ENCODE peak calls at places on chromosomes 16 and 17, in seven cellular contexts. Y, J, L, V, O, M and S are unnamed samples.
A peak's percentile ranks its signal among the peaks of the same experiment; 100 is the strongest.

GRCh38 chr16:15502041-15502725 is 67.8 kb downstream of the BMERB1 start:
- DNase-seq in Y (peak; percentile 95), J (peak; percentile 83), L (peak; percentile 95), V (peak; percentile 94), O (peak; percentile 96), M (peak; percentile 97), S (no peak)

GRCh38 chr17:3675886-3676285 is 7.3 kb downstream of the EMC6 start:
- DNase-seq in Y (no peak), J (no peak), L (no peak), V (no peak), O (no peak), M (no peak), S (no peak)

GRCh38 chr17:61786088-61786487 is 77.2 kb downstream of the BRIP1 start:
- DNase-seq in Y (no peak), J (no peak), L (no peak), V (no peak), O (no peak), M (no peak), S (no peak)

GRCh38 chr17:40329981-40330794 is 21.2 kb downstream of the RARA start:
- DNase-seq in Y (no peak), J (no peak), L (peak; percentile 45), V (no peak), O (no peak), M (no peak), S (peak; percentile 83)

GRCh38 chr16:54444851-54445523 is 158.4 kb upstream of the IRX3 start:
- DNase-seq in Y (no peak), J (no peak), L (no peak), V (no peak), O (no peak), M (peak; percentile 76), S (no peak)

GRCh38 chr16:88888778-88889387 is 22.4 kb upstream of the PABPN1L start:
- DNase-seq in Y (no peak), J (no peak), L (peak; percentile 19), V (no peak), O (no peak), M (no peak), S (no peak)

GRCh38 chr16:59259964-59260348 is 525.8 kb upstream of the GOT2 start:
- DNase-seq in Y (no peak), J (no peak), L (no peak), V (no peak), O (no peak), M (peak; percentile 15), S (no peak)

GRCh38 chr17:35244345-35245195 is 1.7 kb downstream of the SLFN5 start:
- DNase-seq in Y (peak; percentile 33), J (peak; percentile 71), L (peak; percentile 91), V (peak; percentile 34), O (peak; percentile 81), M (peak; percentile 73), S (peak; percentile 60)

GRCh38 chr17:60153606-60154355 is 4.0 kb downstream of the CA4 start:
- DNase-seq in Y (no peak), J (no peak), L (peak; percentile 56), V (no peak), O (no peak), M (peak; percentile 37), S (no peak)

GRCh38 chr16:35134471-35134870 is 1675.1 kb downstream of the TP53TG3F start:
- DNase-seq in Y (no peak), J (peak; percentile 15), L (no peak), V (no peak), O (no peak), M (no peak), S (no peak)

GRCh38 chr17:82338858-82339633 is 5.5 kb upstream of the SECTM1 start:
- DNase-seq in Y (peak; percentile 72), J (peak; percentile 88), L (peak; percentile 86), V (peak; percentile 94), O (peak; percentile 71), M (peak; percentile 77), S (peak; percentile 53)

GRCh38 chr17:38777641-38778250 is 21.6 kb downstream of the PIP4K2B start:
- DNase-seq in Y (no peak), J (no peak), L (peak; percentile 70), V (no peak), O (peak; percentile 44), M (no peak), S (no peak)

GRCh38 chr17:7509937-7510336 is 25.8 kb downstream of the POLR2A start:
- DNase-seq in Y (no peak), J (no peak), L (no peak), V (no peak), O (no peak), M (no peak), S (no peak)

GRCh38 chr17:61454932-61455753 is 2.9 kb downstream of the TBX4 start:
- DNase-seq in Y (no peak), J (no peak), L (no peak), V (no peak), O (no peak), M (no peak), S (no peak)

GRCh38 chr16:75398333-75398732 is 35.0 kb downstream of the CFDP1 start:
- DNase-seq in Y (no peak), J (no peak), L (no peak), V (no peak), O (no peak), M (no peak), S (no peak)

GRCh38 chr17:81037026-81037782 is 2.3 kb downstream of the BAIAP2 start:
- DNase-seq in Y (no peak), J (peak; percentile 44), L (no peak), V (no peak), O (no peak), M (no peak), S (peak; percentile 70)

GRCh38 chr16:11955713-11956123 is 9.3 kb upstream of the TNFRSF17 start:
- DNase-seq in Y (no peak), J (peak; percentile 78), L (peak; percentile 98), V (no peak), O (peak; percentile 98), M (peak; percentile 95), S (no peak)

GRCh38 chr16:56247808-56248207 is 56.5 kb downstream of the GNAO1 start:
- DNase-seq in Y (no peak), J (no peak), L (no peak), V (no peak), O (no peak), M (no peak), S (no peak)

GRCh38 chr17:45160505-45161287 is 979 bp upstream of the HEXIM2 start:
- DNase-seq in Y (no peak), J (no peak), L (peak; percentile 82), V (peak; percentile 68), O (peak; percentile 61), M (peak; percentile 72), S (peak; percentile 75)

GRCh38 chr17:81429353-81429774 is 34.1 kb downstream of the BAHCC1 start:
- DNase-seq in Y (no peak), J (peak; percentile 73), L (peak; percentile 86), V (peak; percentile 64), O (peak; percentile 67), M (peak; percentile 64), S (peak; percentile 82)

GRCh38 chr17:16470302-16470701 is 21.7 kb downstream of the LRRC75A start:
- DNase-seq in Y (no peak), J (no peak), L (no peak), V (no peak), O (no peak), M (no peak), S (no peak)
- H3K27ac ChIP-seq in Y (no peak overlapping the region), J (no peak overlapping the region), L (no peak overlapping the region), V (no peak overlapping the region), O (no peak overlapping the region), M (no peak overlapping the region), S (no peak overlapping the region)

GRCh38 chr16:85185701-85186100 is 73.4 kb upstream of the CIBAR2 start:
- DNase-seq in Y (no peak), J (no peak), L (no peak), V (no peak), O (no peak), M (no peak), S (no peak)

GRCh38 chr16:85187447-85187846 is 75.2 kb upstream of the CIBAR2 start:
- DNase-seq in Y (no peak), J (no peak), L (no peak), V (no peak), O (no peak), M (no peak), S (no peak)

GRCh38 chr16:85185281-85185680 is 73.0 kb upstream of the CIBAR2 start:
- DNase-seq in Y (no peak), J (no peak), L (no peak), V (no peak), O (no peak), M (no peak), S (no peak)

GRCh38 chr16:85187886-85188285 is 75.6 kb upstream of the CIBAR2 start:
- DNase-seq in Y (no peak), J (no peak), L (no peak), V (no peak), O (no peak), M (no peak), S (no peak)

GRCh38 chr16:85187002-85187401 is 74.7 kb upstream of the CIBAR2 start:
- DNase-seq in Y (no peak), J (no peak), L (peak; percentile 92), V (no peak), O (peak; percentile 89), M (peak; percentile 84), S (peak; percentile 86)
- H3K27ac ChIP-seq in Y (no peak overlapping the region), J (no peak overlapping the region), L (peak overlapping the region; percentile 65), V (no peak overlapping the region), O (peak overlapping the region; percentile 50), M (peak overlapping the region; percentile 7), S (peak overlapping the region; percentile 81)

GRCh38 chr16:1678500-1679098 is 520 bp downstream of the JPT2 start:
- DNase-seq in Y (no peak), J (peak; percentile 30), L (peak; percentile 69), V (peak; percentile 52), O (peak; percentile 24), M (peak; percentile 44), S (peak; percentile 60)
- H3K27ac ChIP-seq in Y (peak overlapping the region; percentile 74), J (peak overlapping the region; percentile 89), L (peak overlapping the region; percentile 45), V (peak overlapping the region; percentile 97), O (peak overlapping the region; percentile 33), M (peak overlapping the region; percentile 59), S (peak overlapping the region; percentile 45)

GRCh38 chr16:66522816-66523590 is 26.9 kb downstream of the TK2 start:
- DNase-seq in Y (no peak), J (no peak), L (no peak), V (no peak), O (no peak), M (no peak), S (no peak)

GRCh38 chr16:66525396-66526180 is 24.3 kb downstream of the TK2 start:
- DNase-seq in Y (no peak), J (no peak), L (peak; percentile 34), V (no peak), O (no peak), M (peak; percentile 87), S (no peak)

GRCh38 chr16:66521951-66522771 is 27.8 kb downstream of the TK2 start:
- DNase-seq in Y (peak; percentile 90), J (no peak), L (peak; percentile 75), V (no peak), O (peak; percentile 76), M (peak; percentile 99), S (no peak)

GRCh38 chr16:66524601-66525164 is 25.2 kb downstream of the TK2 start:
- DNase-seq in Y (no peak), J (no peak), L (no peak), V (no peak), O (no peak), M (no peak), S (peak; percentile 32)

DNA sequence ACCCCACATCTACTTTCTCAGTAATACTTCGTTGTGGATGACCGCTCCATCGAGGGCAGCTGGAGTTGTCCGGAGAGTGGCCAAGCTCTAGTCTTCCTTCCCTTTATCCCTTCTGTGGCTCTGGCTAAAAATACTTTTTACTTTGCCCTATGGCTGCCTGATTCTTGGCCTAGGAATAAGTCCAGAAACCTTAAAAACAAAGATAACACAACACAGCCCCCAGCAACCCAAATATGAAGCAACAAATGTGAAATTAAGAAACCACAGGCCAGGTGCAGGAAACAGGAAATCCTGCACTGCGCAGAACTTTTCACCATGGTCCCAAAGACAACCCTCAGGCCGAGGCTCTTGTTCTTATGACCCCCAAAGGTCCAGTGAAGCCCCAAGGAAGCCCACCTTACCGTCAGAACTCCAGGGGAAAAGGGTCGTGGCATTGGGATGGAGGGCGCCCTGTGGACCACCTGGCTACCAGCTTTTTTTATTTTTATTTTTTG is 26.0 kb downstream of the TK2 start:
- DNase-seq in Y (no peak), J (no peak), L (no peak), V (no peak), O (no peak), M (no peak), S (no peak)
- H3K27ac ChIP-seq in Y (no peak overlapping the region), J (peak overlapping the region; percentile 20), L (no peak overlapping the region), V (no peak overlapping the region), O (no peak overlapping the region), M (no peak overlapping the region), S (peak overlapping the region; percentile 50)